ENCODE peak calls at places on chromosomes 6 and 20, in seven cellular contexts. I is left cardiac atrium; T is M059J; D is hepatocyte; H is stimulated activated CD8-positive, alpha-beta memory T cell treated with anti-CD3 and anti-CD28 coated beads, Interleukin-15, amount 100 ng/mL, for 1 hour; M is EH; J is epithelial cell of proximal tubule. Z is an unnamed sample.

GRCh38 chr6:135438907-135439535 is 58.5 kb downstream of the AHI1 start:
- DNase-seq in J (no peak), H (no peak), I (no peak), M (peak; percentile 39), D (peak; percentile 20), T (peak; percentile 10), Z (peak; percentile 2)

GRCh38 chr20:32984196-32984595 is 20.0 kb downstream of the SUN5 start:
- DNase-seq in M (no peak), T (peak; percentile 25), D (peak; percentile 70), J (no peak), I (no peak), H (no peak), Z (no peak)

GRCh38 chr6:158799051-158799792 is 19.9 kb downstream of the EZR start:
- DNase-seq in M (peak; percentile 68), J (no peak), I (no peak), D (peak; percentile 61), T (peak; percentile 94), H (no peak), Z (peak; percentile 72)

GRCh38 chr20:63567382-63568169 is 6.5 kb downstream of the HELZ2 start:
- DNase-seq in I (peak; percentile 65), D (no peak), M (no peak), T (peak; percentile 50), H (no peak), J (no peak), Z (no peak)

GRCh38 chr20:33291830-33292355 is 8.9 kb downstream of the BPIFB1 start:
- DNase-seq in J (no peak), M (peak; percentile 15), T (no peak), D (peak; percentile 58), H (peak; percentile 36), I (no peak), Z (peak; percentile 71)

GRCh38 chr6:41379314-41379713 is 43.9 kb downstream of the NCR2 start:
- DNase-seq in H (no peak), T (no peak), D (no peak), J (no peak), M (no peak), I (no peak), Z (no peak)

GRCh38 chr6:130046711-130047439 is 28.5 kb downstream of the L3MBTL3 start:
- DNase-seq in M (peak; percentile 25), T (no peak), I (no peak), J (no peak), D (no peak), H (no peak), Z (no peak)

GRCh38 chr6:3440911-3441310 is 15.9 kb downstream of the SLC22A23 start:
- DNase-seq in J (no peak), M (no peak), H (no peak), D (no peak), T (no peak), I (no peak), Z (no peak)

GRCh38 chr20:18272451-18272850 is 15.9 kb upstream of the ZNF133 start:
- DNase-seq in T (peak; percentile 22), M (peak; percentile 29), J (no peak), H (no peak), I (no peak), D (no peak), Z (no peak)

GRCh38 chr6:36815962-36816735 is 23.1 kb downstream of the CPNE5 start:
- DNase-seq in T (no peak), D (no peak), M (peak; percentile 9), J (no peak), H (no peak), I (no peak), Z (no peak)

GRCh38 chr20:36097331-36097730 is 57.2 kb upstream of the EPB41L1 start:
- DNase-seq in H (no peak), T (no peak), D (no peak), I (no peak), M (peak; percentile 85), J (no peak), Z (no peak)

GRCh38 chr6:127457444-127458064 is 1.6 kb downstream of the KIAA0408 start:
- DNase-seq in M (peak; percentile 64), H (no peak), D (no peak), T (peak; percentile 32), I (no peak), J (peak; percentile 23), Z (no peak)

GRCh38 chr6:8080338-8081151 is 16.4 kb upstream of the BLOC1S5 start:
- DNase-seq in J (peak; percentile 51), D (peak; percentile 24), I (no peak), M (peak; percentile 68), H (no peak), T (peak; percentile 43), Z (no peak)

GRCh38 chr6:9308284-9308683 is 872.9 kb upstream of the SLC35B3 start:
- DNase-seq in I (no peak), M (no peak), H (no peak), T (no peak), J (no peak), D (no peak), Z (no peak)

GRCh38 chr6:42450314-42451145 is 1.2 kb downstream of the TRERF1 start:
- DNase-seq in J (no peak), I (no peak), M (peak; percentile 54), D (peak; percentile 52), T (peak; percentile 47), H (no peak), Z (no peak)

GRCh38 chr6:473759-474453 is 82.4 kb downstream of the IRF4 start:
- DNase-seq in T (no peak), I (no peak), H (no peak), D (no peak), J (no peak), M (no peak), Z (no peak)

GRCh38 chr20:59813948-59814834 is 119.2 kb downstream of the SYCP2 start:
- DNase-seq in T (no peak), I (no peak), M (no peak), J (no peak), D (no peak), H (no peak), Z (no peak)